ENCODE peak calls at places on chromosomes 11 and 22, in seven cellular contexts. G is hippocampal formation; V is activated CD4-positive, alpha-beta T cell treated with anti-CD3 and anti-CD28 coated beads for 48 hours; X is CD4-positive, alpha-beta T cell; O is GOT3; M is Calu3; Z is naive thymus-derived CD4-positive, alpha-beta T cell. U is an unnamed sample.
A peak's percentile ranks its signal among the peaks of the same experiment; 100 is the strongest.

GRCh38 chr11:131663403-131664200 is 293.2 kb downstream of the NTM start:
- DNase-seq in Z (no peak), M (no peak), V (no peak), O (no peak), G (peak; percentile 93), X (no peak), U (no peak)

GRCh38 chr22:27065259-27065658 is 407.9 kb downstream of the MIAT start:
- DNase-seq in X (no peak), Z (no peak), G (no peak), V (no peak), M (no peak), O (no peak), U (no peak)

GRCh38 chr11:91293119-91293518 is 931.5 kb upstream of the FAT3 start:
- DNase-seq in O (no peak), M (no peak), V (no peak), Z (no peak), G (no peak), X (no peak), U (no peak)

GRCh38 chr11:74721479-74721835 is 9.8 kb downstream of the CHRDL2 start:
- DNase-seq in V (no peak), G (no peak), X (no peak), M (no peak), Z (no peak), O (no peak), U (no peak)

GRCh38 chr11:8828055-8828454 is 82.9 kb upstream of the AKIP1 start:
- DNase-seq in O (no peak), V (no peak), Z (no peak), X (no peak), M (no peak), G (no peak), U (no peak)

GRCh38 chr22:17912942-17913704 is 111.2 kb downstream of the MICAL3 start:
- DNase-seq in Z (no peak), M (no peak), O (no peak), X (no peak), V (no peak), G (no peak), U (no peak)

GRCh38 chr22:41524809-41525449 is 19.3 kb downstream of the POLR3H start:
- DNase-seq in V (peak; percentile 76), X (peak; percentile 44), G (no peak), Z (peak; percentile 76), M (no peak), O (no peak), U (no peak)

GRCh38 chr11:65182258-65183170 is 786 bp downstream of the CAPN1 start:
- DNase-seq in V (peak; percentile 32), M (peak; percentile 61), O (no peak), Z (no peak), X (no peak), G (no peak), U (no peak)

GRCh38 chr22:21025763-21026755 is 6.3 kb downstream of the SLC7A4 start:
- DNase-seq in V (no peak), G (no peak), M (no peak), Z (no peak), O (no peak), X (no peak), U (no peak)

GRCh38 chr22:27488456-27489224 is 312.9 kb downstream of the MN1 start:
- DNase-seq in O (no peak), M (no peak), X (no peak), V (no peak), Z (no peak), G (no peak), U (no peak)

GRCh38 chr11:94793002-94793401 is 24.8 kb downstream of the AMOTL1 start:
- DNase-seq in V (no peak), Z (no peak), O (no peak), M (no peak), X (no peak), G (peak; percentile 16), U (no peak)

GRCh38 chr22:41288245-41288946 is 2.4 kb upstream of the RANGAP1 start:
- DNase-seq in M (peak; percentile 59), G (no peak), O (no peak), Z (no peak), X (no peak), V (no peak), U (no peak)

GRCh38 chr22:44659140-44659539 is 42.9 kb upstream of the PRR5 start:
- DNase-seq in X (no peak), O (no peak), Z (no peak), M (no peak), G (no peak), V (no peak), U (no peak)

GRCh38 chr11:64659417-64660144 is 63.4 kb downstream of the NRXN2 start:
- DNase-seq in Z (no peak), G (no peak), O (no peak), V (no peak), X (no peak), M (no peak), U (peak; percentile 27)

GRCh38 chr22:27424319-27424718 is 377.2 kb downstream of the MN1 start:
- DNase-seq in G (no peak), O (no peak), M (no peak), V (no peak), X (no peak), Z (no peak), U (no peak)

GRCh38 chr11:119709638-119710346 is 19.2 kb downstream of the NECTIN1 start:
- DNase-seq in M (no peak), Z (no peak), G (peak; percentile 56), V (no peak), O (no peak), X (no peak), U (peak; percentile 75)

GRCh38 chr11:96242971-96243647 is 99.9 kb downstream of the MAML2 start:
- DNase-seq in G (peak; percentile 80), V (peak; percentile 90), O (peak; percentile 49), M (peak; percentile 91), X (peak; percentile 60), Z (peak; percentile 65), U (peak; percentile 86)

GRCh38 chr11:14229472-14229871 is 129.5 kb downstream of the RRAS2 start:
- DNase-seq in M (no peak), G (no peak), O (no peak), X (no peak), Z (no peak), V (no peak), U (no peak)

U was measured in occipital lobe.